ENCODE peak calls at places on chromosomes 4 and X, in ten cellular contexts. T is lung, M is PC-3, W is suprapubic skin, Z is fibroblast of lung, H is tibial artery, X is OCI-LY7, Y is cardiac muscle cell, S is hepatocyte, C is neural progenitor cell. K is an unnamed sample.

GRCh38 chrX:44330227-44330626 is 13.2 kb downstream of the EFHC2 start:
- DNase-seq in T (no peak), M (no peak), W (no peak), Z (no peak), H (no peak), X (no peak), Y (no peak), S (no peak), C (no peak), K (no peak)

GRCh38 chr4:66906314-66906713 is 639.0 kb downstream of the CENPC start:
- DNase-seq in T (no peak), M (peak; percentile 30), W (no peak), Z (no peak), H (no peak), X (no peak), Y (peak; percentile 38), S (no peak), C (peak; percentile 40), K (no peak)

GRCh38 chrX:108167211-108167872 is 75.8 kb downstream of the ATG4A start:
- DNase-seq in T (no peak), M (peak; percentile 73), W (no peak), Z (peak; percentile 55), H (no peak), X (no peak), Y (no peak), S (no peak), C (no peak), K (peak; percentile 35)

GRCh38 chrX:10120828-10121227 is 35.9 kb upstream of the CLCN4 start:
- DNase-seq in T (no peak), M (no peak), W (no peak), Z (no peak), H (no peak), X (no peak), Y (no peak), S (no peak), C (no peak), K (no peak)

GRCh38 chr4:148874331-148874730 is 432.1 kb upstream of the NR3C2 start:
- DNase-seq in T (no peak), M (peak; percentile 20), W (no peak), Z (no peak), H (no peak), X (peak; percentile 7), Y (no peak), S (peak; percentile 28), C (peak; percentile 9), K (no peak)

GRCh38 chr4:125268065-125268755 is 46.5 kb upstream of the FAT4 start:
- DNase-seq in T (no peak), M (no peak), W (no peak), Z (peak; percentile 19), H (no peak), X (no peak), Y (no peak), S (no peak), C (peak; percentile 37), K (no peak)

GRCh38 chr4:24915121-24915922 is 2.5 kb upstream of the CCDC149 start:
- DNase-seq in T (no peak), M (peak; percentile 22), W (no peak), Z (peak; percentile 12), H (no peak), X (no peak), Y (peak; percentile 46), S (peak; percentile 33), C (peak; percentile 49), K (no peak)

GRCh38 chr4:141391771-141392170 is 171.1 kb downstream of the ZNF330 start:
- DNase-seq in T (no peak), M (peak; percentile 96), W (no peak), Z (no peak), H (no peak), X (no peak), Y (no peak), S (no peak), C (no peak), K (peak; percentile 89)

GRCh38 chr4:112735474-112735951 is 98.6 kb downstream of the LARP7 start:
- DNase-seq in T (no peak), M (peak; percentile 40), W (no peak), Z (no peak), H (no peak), X (peak; percentile 42), Y (no peak), S (no peak), C (no peak), K (peak; percentile 61)

GRCh38 chr4:126604273-126604867 is 1028.4 kb upstream of the INTU start:
- DNase-seq in T (no peak), M (peak; percentile 38), W (no peak), Z (peak; percentile 71), H (no peak), X (peak; percentile 19), Y (peak; percentile 45), S (peak; percentile 62), C (peak; percentile 57), K (peak; percentile 36)

GRCh38 chr4:8409271-8410065 is 31.1 kb downstream of the ACOX3 start:
- DNase-seq in T (no peak), M (peak; percentile 3), W (no peak), Z (peak; percentile 56), H (no peak), X (no peak), Y (no peak), S (no peak), C (no peak), K (no peak)

GRCh38 chr4:92101609-92102231 is 202.0 kb upstream of the GRID2 start:
- DNase-seq in T (no peak), M (peak; percentile 79), W (no peak), Z (peak; percentile 89), H (no peak), X (no peak), Y (no peak), S (no peak), C (no peak), K (peak; percentile 44)

GRCh38 chrX:154401045-154401799 is 3.0 kb downstream of the RPL10 start:
- DNase-seq in T (no peak), M (peak; percentile 30), W (no peak), Z (peak; percentile 19), H (no peak), X (peak; percentile 11), Y (no peak), S (peak; percentile 24), C (no peak), K (no peak)

GRCh38 chr4:75101906-75102888 is 169.3 kb downstream of the PARM1 start:
- DNase-seq in T (no peak), M (no peak), W (no peak), Z (no peak), H (no peak), X (no peak), Y (no peak), S (no peak), C (no peak), K (no peak)

GRCh38 chrX:24424948-24425347 is 40.1 kb upstream of the PDK3 start:
- DNase-seq in T (no peak), M (no peak), W (peak; percentile 77), Z (no peak), H (peak; percentile 85), X (no peak), Y (no peak), S (peak; percentile 36), C (no peak), K (no peak)
- H3K27ac ChIP-seq in T (no peak overlapping the region), M (no peak overlapping the region), W (peak overlapping the region; percentile 59), Z (no peak overlapping the region), H (peak overlapping the region; percentile 84), X (no peak overlapping the region), Y (no peak overlapping the region), S (peak overlapping the region; percentile 72), C (no peak overlapping the region), K (no peak overlapping the region)

GRCh38 chr4:139768366-139768765 is 102.7 kb downstream of the MGST2 start:
- DNase-seq in T (no peak), M (no peak), W (no peak), Z (no peak), H (no peak), X (no peak), Y (no peak), S (no peak), C (no peak), K (no peak)

GRCh38 chr4:139767585-139767984 is 102.0 kb downstream of the MGST2 start:
- DNase-seq in T (no peak), M (no peak), W (no peak), Z (no peak), H (no peak), X (no peak), Y (no peak), S (no peak), C (no peak), K (no peak)

GRCh38 chr4:139769355-139769754 is 103.7 kb downstream of the MGST2 start:
- DNase-seq in T (no peak), M (no peak), W (no peak), Z (no peak), H (no peak), X (no peak), Y (no peak), S (no peak), C (no peak), K (no peak)

GRCh38 chr4:139768913-139769312 is 103.3 kb downstream of the MGST2 start:
- DNase-seq in T (no peak), M (no peak), W (no peak), Z (no peak), H (no peak), X (no peak), Y (no peak), S (peak; percentile 28), C (no peak), K (peak; percentile 6)

DNA sequence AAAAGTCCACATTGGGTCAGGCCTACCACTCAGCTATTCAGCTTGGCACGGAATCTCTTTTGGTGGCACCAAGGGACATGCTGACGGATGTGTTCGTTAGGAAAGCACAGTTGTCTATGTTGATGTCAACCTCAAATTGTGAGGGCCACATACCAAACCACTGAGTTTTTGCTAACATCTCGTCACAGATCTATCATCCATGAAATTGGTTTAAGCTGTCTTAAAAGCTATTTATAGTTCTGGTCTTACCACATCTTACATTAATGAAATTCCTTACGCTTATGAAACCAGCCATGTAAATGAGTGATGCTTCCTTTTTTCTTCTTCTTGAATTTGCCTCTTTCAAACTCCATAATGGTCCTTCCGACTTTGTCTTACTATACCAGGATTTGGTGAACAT is 101.5 kb downstream of the MGST2 start:
- DNase-seq in T (no peak), M (no peak), W (no peak), Z (no peak), H (no peak), X (no peak), Y (no peak), S (no peak), C (no peak), K (no peak)
- H3K4me1 ChIP-seq in T (peaks cover 15% of the 10 kb centered on the region), M (no peaks in the 10 kb centered on the region), W (peaks cover 14% of the 10 kb centered on the region), Z (peaks cover 2% of the 10 kb centered on the region), H (peaks cover 34% of the 10 kb centered on the region), X (peaks cover 18% of the 10 kb centered on the region), Y (peaks cover 38% of the 10 kb centered on the region), S (peaks cover 21% of the 10 kb centered on the region), C (peaks cover 40% of the 10 kb centered on the region), K (no peaks in the 10 kb centered on the region)

DNA sequence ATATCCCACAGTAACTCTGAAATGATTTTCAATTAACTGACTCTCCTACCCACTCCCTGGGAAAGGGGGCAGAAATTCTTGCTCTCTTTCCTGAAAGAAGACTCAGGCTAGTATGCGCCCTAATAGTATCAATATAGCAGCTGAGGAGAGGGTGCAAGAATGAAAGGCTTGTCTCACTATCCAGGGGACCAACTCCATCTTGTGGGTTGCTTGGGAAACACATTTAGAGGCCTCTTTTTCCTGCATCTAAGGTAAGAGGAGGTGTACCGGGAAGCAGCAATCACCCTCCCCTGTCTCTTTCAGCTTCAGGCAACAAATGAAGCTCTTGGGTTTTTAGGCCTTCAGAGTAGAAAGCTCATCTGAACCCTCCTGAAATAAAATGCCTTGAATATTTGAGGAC is 11.3 kb downstream of the TMEM255A start:
- DNase-seq in T (no peak), M (peak; percentile 6), W (no peak), Z (no peak), H (no peak), X (peak; percentile 10), Y (peak; percentile 3), S (no peak), C (peak; percentile 21), K (no peak)
- TF ChIP-seq CTCF in T (no peak), M (peak; percentile 41), W (no peak), Z (no peak), H (no peak), X (no peak), Y (peak; percentile 4), S (peak; percentile 12), C (peak; percentile 23), K (peak; percentile 57)

GRCh38 chr4:128802680-128803628 is 6.5 kb upstream of the JADE1 start:
- DNase-seq in T (no peak), M (no peak), W (no peak), Z (no peak), H (no peak), X (no peak), Y (no peak), S (no peak), C (no peak), K (no peak)
- H3K27ac ChIP-seq in T (no peak overlapping the region), M (no peak overlapping the region), W (no peak overlapping the region), Z (no peak overlapping the region), H (no peak overlapping the region), X (no peak overlapping the region), Y (no peak overlapping the region), S (no peak overlapping the region), C (no peak overlapping the region), K (no peak overlapping the region)

K was measured in foreskin keratinocyte.